ENCODE peak calls at places on chromosomes 1 and 21, in seven cellular contexts. One of them, this sample, is unnamed.

GRCh38 chr21:26850116-26850643 is 5.0 kb upstream of the ADAMTS1 start:
- DNase-seq in H54: no peak
- DNase-seq in Karpas-422: peak; percentile 78
- DNase-seq in cardiac fibroblast: peak; percentile 80
- DNase-seq in activated CD4-positive, CD25-positive, alpha-beta regulatory T cell: no peak
- DNase-seq in glutamatergic neuron: no peak
- DNase-seq in effector CD4-positive, alpha-beta T cell: no peak
- DNase-seq in this sample: no peak

GRCh38 chr1:2459757-2460156 is 16.3 kb upstream of the PLCH2 start:
- DNase-seq in H54: no peak
- DNase-seq in Karpas-422: no peak
- DNase-seq in cardiac fibroblast: peak; percentile 44
- DNase-seq in activated CD4-positive, CD25-positive, alpha-beta regulatory T cell: no peak
- DNase-seq in glutamatergic neuron: no peak
- DNase-seq in effector CD4-positive, alpha-beta T cell: no peak
- DNase-seq in this sample: peak; percentile 55

GRCh38 chr1:54980528-54981241 is at the start of gene TMEM61:
- DNase-seq in H54: peak; percentile 0
- DNase-seq in Karpas-422: no peak
- DNase-seq in cardiac fibroblast: no peak
- DNase-seq in activated CD4-positive, CD25-positive, alpha-beta regulatory T cell: no peak
- DNase-seq in glutamatergic neuron: no peak
- DNase-seq in effector CD4-positive, alpha-beta T cell: no peak
- DNase-seq in this sample: peak; percentile 40

GRCh38 chr1:94332952-94333351 is 85.2 kb upstream of the ABCD3 start:
- DNase-seq in H54: peak; percentile 30
- DNase-seq in Karpas-422: no peak
- DNase-seq in cardiac fibroblast: peak; percentile 75
- DNase-seq in activated CD4-positive, CD25-positive, alpha-beta regulatory T cell: no peak
- DNase-seq in glutamatergic neuron: no peak
- DNase-seq in effector CD4-positive, alpha-beta T cell: no peak
- DNase-seq in this sample: no peak

GRCh38 chr1:60564856-60565445 is 491.4 kb upstream of the C1orf87 start:
- DNase-seq in H54: no peak
- DNase-seq in Karpas-422: no peak
- DNase-seq in cardiac fibroblast: no peak
- DNase-seq in activated CD4-positive, CD25-positive, alpha-beta regulatory T cell: no peak
- DNase-seq in glutamatergic neuron: no peak
- DNase-seq in effector CD4-positive, alpha-beta T cell: no peak
- DNase-seq in this sample: no peak

GRCh38 chr1:61388586-61388985 is 306.2 kb downstream of the NFIA start:
- DNase-seq in H54: no peak
- DNase-seq in Karpas-422: no peak
- DNase-seq in cardiac fibroblast: peak; percentile 92
- DNase-seq in activated CD4-positive, CD25-positive, alpha-beta regulatory T cell: no peak
- DNase-seq in glutamatergic neuron: no peak
- DNase-seq in effector CD4-positive, alpha-beta T cell: no peak
- DNase-seq in this sample: no peak

GRCh38 chr21:15730484-15731242 is 881 bp downstream of the USP25 start:
- DNase-seq in H54: no peak
- DNase-seq in Karpas-422: no peak
- DNase-seq in cardiac fibroblast: peak; percentile 25
- DNase-seq in activated CD4-positive, CD25-positive, alpha-beta regulatory T cell: no peak
- DNase-seq in glutamatergic neuron: no peak
- DNase-seq in effector CD4-positive, alpha-beta T cell: no peak
- DNase-seq in this sample: peak; percentile 1

GRCh38 chr1:213256438-213257087 is 205.5 kb downstream of the RPS6KC1 start:
- DNase-seq in H54: no peak
- DNase-seq in Karpas-422: no peak
- DNase-seq in cardiac fibroblast: no peak
- DNase-seq in activated CD4-positive, CD25-positive, alpha-beta regulatory T cell: no peak
- DNase-seq in glutamatergic neuron: no peak
- DNase-seq in effector CD4-positive, alpha-beta T cell: no peak
- DNase-seq in this sample: no peak

This sample was measured in PC-9.